ENCODE peak calls at places on chromosomes 16 and 17, in ten cellular contexts. One of them, this sample, is unnamed. For H3K36me3, the result is how much of the 10 kb centered on the place peaks cover.

GRCh38 chr17:12709063-12709462 is 43.4 kb downstream of the MYOCD start:
- DNase-seq in hepatocyte: no peak
- DNase-seq in PC-9: no peak
- DNase-seq in astrocyte: peak
- DNase-seq in neural progenitor cell: no peak
- DNase-seq in ascending aorta: no peak
- DNase-seq in H1: no peak
- DNase-seq in esophagus squamous epithelium: no peak
- DNase-seq in GM23338: no peak
- DNase-seq in cardiac muscle cell: no peak
- DNase-seq in this sample: peak

GRCh38 chr17:36979585-36979941 is 30.8 kb downstream of the AATF start:
- DNase-seq in hepatocyte: no peak
- DNase-seq in PC-9: no peak
- DNase-seq in astrocyte: peak
- DNase-seq in neural progenitor cell: no peak
- DNase-seq in ascending aorta: no peak
- DNase-seq in H1: no peak
- DNase-seq in esophagus squamous epithelium: no peak
- DNase-seq in GM23338: no peak
- DNase-seq in cardiac muscle cell: no peak
- DNase-seq in this sample: peak

GRCh38 chr17:64277831-64278562 is 14.9 kb upstream of the TEX2 start:
- DNase-seq in hepatocyte: no peak
- DNase-seq in PC-9: no peak
- DNase-seq in astrocyte: no peak
- DNase-seq in neural progenitor cell: no peak
- DNase-seq in ascending aorta: no peak
- DNase-seq in H1: no peak
- DNase-seq in esophagus squamous epithelium: no peak
- DNase-seq in GM23338: no peak
- DNase-seq in cardiac muscle cell: no peak
- DNase-seq in this sample: no peak

GRCh38 chr16:84138500-84138823 is 6.5 kb downstream of the HSDL1 start:
- DNase-seq in hepatocyte: no peak
- DNase-seq in PC-9: no peak
- DNase-seq in astrocyte: no peak
- DNase-seq in neural progenitor cell: no peak
- DNase-seq in ascending aorta: no peak
- DNase-seq in H1: no peak
- DNase-seq in esophagus squamous epithelium: no peak
- DNase-seq in GM23338: no peak
- DNase-seq in cardiac muscle cell: no peak
- DNase-seq in this sample: no peak

GRCh38 chr17:3571043-3571900 is 13.7 kb upstream of the TRPV3 start:
- DNase-seq in hepatocyte: no peak
- DNase-seq in PC-9: no peak
- DNase-seq in astrocyte: no peak
- DNase-seq in neural progenitor cell: no peak
- DNase-seq in ascending aorta: no peak
- DNase-seq in H1: no peak
- DNase-seq in esophagus squamous epithelium: no peak
- DNase-seq in GM23338: no peak
- DNase-seq in cardiac muscle cell: no peak
- DNase-seq in this sample: no peak

GRCh38 chr17:81621494-81622230 is 15.2 kb downstream of the NPLOC4 start:
- DNase-seq in hepatocyte: no peak
- DNase-seq in PC-9: no peak
- DNase-seq in astrocyte: no peak
- DNase-seq in neural progenitor cell: no peak
- DNase-seq in ascending aorta: no peak
- DNase-seq in H1: no peak
- DNase-seq in esophagus squamous epithelium: no peak
- DNase-seq in GM23338: no peak
- DNase-seq in cardiac muscle cell: no peak
- DNase-seq in this sample: no peak

GRCh38 chr16:963913-964695 is 6.7 kb downstream of the LMF1 start:
- DNase-seq in hepatocyte: no peak
- DNase-seq in PC-9: peak
- DNase-seq in astrocyte: no peak
- DNase-seq in neural progenitor cell: no peak
- DNase-seq in ascending aorta: no peak
- DNase-seq in H1: no peak
- DNase-seq in esophagus squamous epithelium: no peak
- DNase-seq in GM23338: no peak
- DNase-seq in cardiac muscle cell: no peak
- DNase-seq in this sample: peak

GRCh38 chr16:50960517-50961202 is 190.4 kb downstream of the SALL1 start:
- DNase-seq in hepatocyte: no peak
- DNase-seq in PC-9: no peak
- DNase-seq in astrocyte: no peak
- DNase-seq in neural progenitor cell: peak
- DNase-seq in ascending aorta: no peak
- DNase-seq in H1: no peak
- DNase-seq in esophagus squamous epithelium: no peak
- DNase-seq in GM23338: peak
- DNase-seq in cardiac muscle cell: no peak
- DNase-seq in this sample: no peak

GRCh38 chr17:36808181-36808661 is 129.1 kb upstream of the LHX1 start:
- DNase-seq in hepatocyte: peak
- DNase-seq in PC-9: no peak
- DNase-seq in astrocyte: peak
- DNase-seq in neural progenitor cell: peak
- DNase-seq in ascending aorta: no peak
- DNase-seq in H1: no peak
- DNase-seq in esophagus squamous epithelium: no peak
- DNase-seq in GM23338: peak
- DNase-seq in cardiac muscle cell: peak
- DNase-seq in this sample: no peak

GRCh38 chr17:77145635-77146632 is 5.2 kb downstream of the SEC14L1 start:
- DNase-seq in hepatocyte: peak
- DNase-seq in PC-9: peak
- DNase-seq in astrocyte: peak
- DNase-seq in neural progenitor cell: no peak
- DNase-seq in ascending aorta: no peak
- DNase-seq in H1: no peak
- DNase-seq in esophagus squamous epithelium: no peak
- DNase-seq in GM23338: peak
- DNase-seq in cardiac muscle cell: peak
- DNase-seq in this sample: no peak
- TF ChIP-seq CTCF in hepatocyte: no peak
- TF ChIP-seq CTCF in PC-9: no peak
- TF ChIP-seq CTCF in astrocyte: no peak
- TF ChIP-seq CTCF in neural progenitor cell: peak
- TF ChIP-seq CTCF in ascending aorta: peak
- TF ChIP-seq CTCF in H1: peak
- TF ChIP-seq CTCF in esophagus squamous epithelium: no peak
- TF ChIP-seq CTCF in GM23338: no peak
- TF ChIP-seq CTCF in cardiac muscle cell: peak
- TF ChIP-seq CTCF in this sample: peak

DNA sequence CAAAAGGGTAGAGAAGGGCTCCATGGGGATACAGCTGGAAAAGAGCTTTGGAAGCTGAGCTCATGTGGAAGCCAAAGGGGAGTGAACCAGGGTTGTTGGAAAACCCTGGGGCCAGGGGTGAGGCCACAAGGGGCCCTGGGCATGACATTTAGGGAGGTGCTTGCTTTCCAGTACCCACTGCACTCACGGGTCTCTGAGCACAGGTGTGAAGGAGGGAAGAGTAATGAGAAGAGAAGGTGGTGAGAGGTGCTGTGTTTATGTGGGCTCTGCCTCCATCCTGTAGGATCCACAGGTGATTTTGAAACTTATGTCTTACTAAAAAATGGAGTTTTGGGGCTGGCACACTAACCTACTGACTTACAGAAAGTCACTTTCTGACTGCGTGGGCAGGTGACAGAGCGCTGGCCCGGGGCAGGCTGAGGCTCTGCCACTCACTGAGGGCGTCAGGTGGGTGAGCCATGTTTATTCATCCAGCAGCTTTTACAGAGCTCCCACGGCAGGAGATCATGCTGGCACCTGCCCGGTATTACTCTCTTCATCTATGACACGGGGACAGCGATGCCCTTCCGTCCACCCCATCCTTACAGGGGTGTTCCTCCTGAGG is 18.9 kb downstream of the KSR1 start:
- DNase-seq in hepatocyte: no peak
- DNase-seq in PC-9: no peak
- DNase-seq in astrocyte: no peak
- DNase-seq in neural progenitor cell: no peak
- DNase-seq in ascending aorta: no peak
- DNase-seq in H1: no peak
- DNase-seq in esophagus squamous epithelium: no peak
- DNase-seq in GM23338: no peak
- DNase-seq in cardiac muscle cell: no peak
- DNase-seq in this sample: peak
- H3K4me3 ChIP-seq in hepatocyte: no peak
- H3K4me3 ChIP-seq in PC-9: no peak
- H3K4me3 ChIP-seq in astrocyte: no peak
- H3K4me3 ChIP-seq in neural progenitor cell: no peak
- H3K4me3 ChIP-seq in ascending aorta: no peak
- H3K4me3 ChIP-seq in H1: no peak
- H3K4me3 ChIP-seq in esophagus squamous epithelium: no peak
- H3K4me3 ChIP-seq in GM23338: no peak
- H3K4me3 ChIP-seq in cardiac muscle cell: no peak
- H3K4me3 ChIP-seq in this sample: no peak

DNA sequence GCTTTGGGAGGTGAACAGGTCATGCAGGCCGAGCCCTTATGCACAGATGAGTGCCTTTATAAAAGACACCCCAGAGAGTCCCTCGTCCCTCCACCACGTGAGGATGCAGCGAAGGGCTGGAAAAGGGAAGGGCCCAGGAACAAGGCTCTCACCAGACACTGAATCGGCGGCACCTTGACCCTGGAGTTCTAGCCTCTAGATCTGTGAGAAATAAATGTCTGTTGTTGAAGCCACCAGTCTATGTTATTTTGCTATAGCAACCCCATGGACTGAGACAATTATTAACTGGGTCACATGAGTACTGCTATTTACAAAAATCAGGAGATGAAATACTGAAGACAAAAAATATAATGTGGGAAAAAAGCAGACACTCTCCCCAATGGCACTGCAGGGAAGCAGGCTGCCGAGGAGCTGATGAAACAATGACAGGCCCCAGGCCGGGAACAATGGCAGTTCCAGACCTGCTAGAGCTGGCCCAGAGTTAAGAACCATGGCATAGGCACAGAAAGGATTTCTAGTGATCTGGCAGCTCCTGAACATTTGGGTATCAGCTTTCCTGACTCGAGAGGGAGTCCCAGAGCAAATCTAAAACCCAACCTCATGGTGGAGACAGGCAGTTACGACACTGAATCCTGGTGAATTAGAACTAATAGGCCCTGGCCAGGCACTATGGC is 17.8 kb upstream of the GGA2 start:
- DNase-seq in hepatocyte: peak
- DNase-seq in PC-9: no peak
- DNase-seq in astrocyte: no peak
- DNase-seq in neural progenitor cell: peak
- DNase-seq in ascending aorta: no peak
- DNase-seq in H1: no peak
- DNase-seq in esophagus squamous epithelium: no peak
- DNase-seq in GM23338: no peak
- DNase-seq in cardiac muscle cell: no peak
- DNase-seq in this sample: no peak
- H3K36me3 ChIP-seq in hepatocyte: under half
- H3K36me3 ChIP-seq in PC-9: under half
- H3K36me3 ChIP-seq in astrocyte: under half
- H3K36me3 ChIP-seq in neural progenitor cell: under half
- H3K36me3 ChIP-seq in ascending aorta: half or more
- H3K36me3 ChIP-seq in H1: half or more
- H3K36me3 ChIP-seq in esophagus squamous epithelium: under half
- H3K36me3 ChIP-seq in GM23338: under half
- H3K36me3 ChIP-seq in cardiac muscle cell: under half
- H3K36me3 ChIP-seq in this sample: under half

DNA sequence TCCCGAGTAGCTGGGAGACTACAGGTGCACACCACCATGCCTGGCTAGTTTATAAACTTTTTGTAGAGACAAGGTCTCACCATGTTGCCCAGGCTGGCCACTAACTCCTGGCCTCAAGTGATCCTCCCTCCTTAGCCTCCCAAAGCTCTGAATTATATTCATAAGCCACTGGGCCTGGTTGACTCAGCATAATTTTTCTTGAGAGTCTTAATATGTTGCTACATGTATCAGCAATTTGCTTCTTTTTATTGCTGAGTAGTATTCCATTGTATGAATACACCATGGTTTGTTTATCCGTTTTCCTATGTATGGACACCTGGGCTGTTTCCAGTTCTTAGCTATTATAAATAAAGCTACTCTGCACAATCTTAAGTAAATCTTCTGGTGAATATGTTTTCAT is 42.4 kb upstream of the NSRP1 start:
- DNase-seq in hepatocyte: no peak
- DNase-seq in PC-9: no peak
- DNase-seq in astrocyte: no peak
- DNase-seq in neural progenitor cell: no peak
- DNase-seq in ascending aorta: no peak
- DNase-seq in H1: no peak
- DNase-seq in esophagus squamous epithelium: no peak
- DNase-seq in GM23338: no peak
- DNase-seq in cardiac muscle cell: no peak
- DNase-seq in this sample: no peak
- TF ChIP-seq CTCF in hepatocyte: no peak
- TF ChIP-seq CTCF in PC-9: no peak
- TF ChIP-seq CTCF in astrocyte: no peak
- TF ChIP-seq CTCF in neural progenitor cell: no peak
- TF ChIP-seq CTCF in ascending aorta: no peak
- TF ChIP-seq CTCF in H1: no peak
- TF ChIP-seq CTCF in esophagus squamous epithelium: no peak
- TF ChIP-seq CTCF in GM23338: no peak
- TF ChIP-seq CTCF in cardiac muscle cell: no peak
- TF ChIP-seq CTCF in this sample: no peak

This sample was measured in bronchial epithelial cell.